ENCODE peak calls at places on chromosomes 1 and 21, in seven cellular contexts. L is PC-3, S is EL, R is Daoy, J is GM23248, Y is HT1080, M is brain microvascular endothelial cell. H is an unnamed sample.

GRCh38 chr1:156146749-156147405 is 6.5 kb upstream of the SEMA4A start:
- DNase-seq in L (peak; percentile 32), S (no peak), R (no peak), J (peak; percentile 74), Y (no peak), M (no peak), H (no peak)

GRCh38 chr1:94866178-94866822 is 46.1 kb downstream of the SLC44A3 start:
- DNase-seq in L (no peak), S (peak; percentile 54), R (peak; percentile 48), J (peak; percentile 32), Y (peak; percentile 40), M (peak; percentile 49), H (no peak)

GRCh38 chr21:45996311-45997204 is 15.0 kb downstream of the COL6A1 start:
- DNase-seq in L (no peak), S (no peak), R (no peak), J (peak; percentile 13), Y (no peak), M (no peak), H (no peak)

GRCh38 chr1:164519426-164519825 is 39.6 kb upstream of the PBX1 start:
- DNase-seq in L (no peak), S (no peak), R (no peak), J (no peak), Y (no peak), M (no peak), H (no peak)

GRCh38 chr1:201724760-201725105 is 104.2 kb upstream of the IPO9 start:
- DNase-seq in L (no peak), S (no peak), R (no peak), J (no peak), Y (no peak), M (no peak), H (no peak)

GRCh38 chr1:18890704-18891103 is 11.7 kb downstream of the ALDH4A1 start:
- DNase-seq in L (no peak), S (peak; percentile 62), R (no peak), J (peak; percentile 55), Y (no peak), M (no peak), H (no peak)

GRCh38 chr1:26360807-26361604 is 7.1 kb upstream of the CRYBG2 start:
- DNase-seq in L (no peak), S (no peak), R (no peak), J (no peak), Y (no peak), M (no peak), H (no peak)

GRCh38 chr1:91791691-91792392 is 94.1 kb downstream of the TGFBR3 start:
- DNase-seq in L (peak; percentile 18), S (peak; percentile 38), R (peak; percentile 48), J (peak; percentile 36), Y (no peak), M (no peak), H (no peak)

GRCh38 chr21:34754690-34755647 is 86.2 kb downstream of the CLIC6 start:
- DNase-seq in L (no peak), S (no peak), R (no peak), J (no peak), Y (no peak), M (no peak), H (no peak)

GRCh38 chr1:214584805-214585766 is 17.9 kb upstream of the CENPF start:
- DNase-seq in L (peak; percentile 86), S (peak; percentile 71), R (peak; percentile 59), J (peak; percentile 85), Y (peak; percentile 79), M (no peak), H (peak; percentile 83)

GRCh38 chr1:173341307-173341706 is 134.2 kb upstream of the TNFSF4 start:
- DNase-seq in L (peak; percentile 98), S (peak; percentile 79), R (peak; percentile 83), J (peak; percentile 94), Y (peak; percentile 60), M (peak; percentile 67), H (no peak)

GRCh38 chr1:204294371-204294770 is 65.4 kb downstream of the PLEKHA6 start:
- DNase-seq in L (peak; percentile 98), S (peak; percentile 96), R (peak; percentile 88), J (peak; percentile 94), Y (peak; percentile 83), M (peak; percentile 26), H (no peak)

GRCh38 chr1:230242317-230242716 is 175.3 kb downstream of the GALNT2 start:
- DNase-seq in L (no peak), S (no peak), R (no peak), J (no peak), Y (no peak), M (no peak), H (no peak)

GRCh38 chr1:181087400-181087901 is 1.0 kb upstream of the IER5 start:
- DNase-seq in L (no peak), S (peak; percentile 52), R (no peak), J (peak; percentile 42), Y (no peak), M (no peak), H (peak; percentile 10)

GRCh38 chr1:197519741-197520334 is 251.8 kb downstream of the CRB1 start:
- DNase-seq in L (peak; percentile 36), S (peak; percentile 19), R (no peak), J (peak; percentile 53), Y (peak; percentile 31), M (no peak), H (peak; percentile 55)

GRCh38 chr1:228241259-228241658 is 33.4 kb downstream of the OBSCN start:
- DNase-seq in L (no peak), S (no peak), R (no peak), J (no peak), Y (no peak), M (no peak), H (peak; percentile 32)

GRCh38 chr1:114111731-114112661 is 41.7 kb downstream of the SYT6 start:
- DNase-seq in L (no peak), S (no peak), R (peak; percentile 34), J (no peak), Y (no peak), M (no peak), H (no peak)

GRCh38 chr21:16594191-16594590 is 864.4 kb downstream of the USP25 start:
- DNase-seq in L (no peak), S (no peak), R (no peak), J (no peak), Y (no peak), M (no peak), H (no peak)

GRCh38 chr1:67791686-67792475 is 41.4 kb downstream of the GNG12 start:
- DNase-seq in L (peak; percentile 86), S (peak; percentile 98), R (peak; percentile 88), J (peak; percentile 94), Y (peak; percentile 92), M (peak; percentile 88), H (no peak)